ENCODE peak calls at places on chromosome 5, in four cellular contexts. X is tibial artery, U is heart right ventricle, Z is uterus. Q is an unnamed sample.
A peak's percentile ranks its signal among the peaks of the same experiment; 100 is the strongest.

GRCh38 chr5:138989720-138990119 is 114.6 kb upstream of the LRRTM2 start:
- DNase-seq in X (no peak), U (no peak), Z (no peak), Q (no peak)

GRCh38 chr5:147949711-147950573 is 43.6 kb upstream of the C5orf46 start:
- DNase-seq in X (no peak), U (no peak), Z (no peak), Q (peak; percentile 2)

GRCh38 chr5:41797672-41798071 is 72.6 kb downstream of the OXCT1 start:
- DNase-seq in X (no peak), U (no peak), Z (no peak), Q (no peak)

GRCh38 chr5:122091942-122092600 is 14.0 kb upstream of the LOX start:
- DNase-seq in X (no peak), U (no peak), Z (no peak), Q (no peak)

GRCh38 chr5:115179959-115180709 is 10.4 kb upstream of the TRIM36 start:
- DNase-seq in X (no peak), U (peak; percentile 18), Z (no peak), Q (peak; percentile 37)

GRCh38 chr5:133365326-133365725 is 247.0 kb downstream of the FSTL4 start:
- DNase-seq in X (no peak), U (no peak), Z (no peak), Q (no peak)

GRCh38 chr5:92991681-92992472 is 589.1 kb downstream of the NR2F1-AS1 start:
- DNase-seq in X (no peak), U (no peak), Z (no peak), Q (no peak)

GRCh38 chr5:42268630-42269029 is 154.6 kb upstream of the GHR start:
- DNase-seq in X (no peak), U (no peak), Z (no peak), Q (no peak)

GRCh38 chr5:163347671-163348070 is 89.7 kb upstream of the CCNG1 start:
- DNase-seq in X (peak; percentile 30), U (no peak), Z (no peak), Q (no peak)

GRCh38 chr5:139389701-139390638 is at the start of gene MZB1:
- DNase-seq in X (no peak), U (no peak), Z (no peak), Q (peak; percentile 91)

GRCh38 chr5:148949871-148950863 is 112.7 kb downstream of the SH3TC2 start:
- DNase-seq in X (no peak), U (peak; percentile 48), Z (no peak), Q (no peak)

GRCh38 chr5:69007726-69008368 is 86.0 kb upstream of the SLC30A5 start:
- DNase-seq in X (peak; percentile 56), U (peak; percentile 58), Z (peak; percentile 88), Q (peak; percentile 20)

GRCh38 chr5:95715799-95716461 is 15.2 kb upstream of the RHOBTB3 start:
- DNase-seq in X (no peak), U (no peak), Z (no peak), Q (peak; percentile 34)

GRCh38 chr5:37272564-37272963 is 23.4 kb upstream of the CPLANE1 start:
- DNase-seq in X (no peak), U (no peak), Z (no peak), Q (no peak)

GRCh38 chr5:34564706-34565235 is 91.4 kb upstream of the RAI14 start:
- DNase-seq in X (peak; percentile 20), U (no peak), Z (peak; percentile 44), Q (no peak)

GRCh38 chr5:52989781-52990530 is 804 bp downstream of the ITGA2 start:
- DNase-seq in X (peak; percentile 40), U (peak; percentile 33), Z (peak; percentile 26), Q (peak; percentile 19)

GRCh38 chr5:119037496-119038215 is 33.2 kb upstream of the DMXL1 start:
- DNase-seq in X (no peak), U (no peak), Z (no peak), Q (no peak)

GRCh38 chr5:59648038-59648831 is 245.3 kb downstream of the PDE4D start:
- DNase-seq in X (no peak), U (no peak), Z (no peak), Q (no peak)

GRCh38 chr5:61467766-61468482 is 135.9 kb downstream of the ZSWIM6 start:
- DNase-seq in X (no peak), U (no peak), Z (no peak), Q (no peak)

GRCh38 chr5:82291429-82291828 is 13.3 kb upstream of the RPS23 start:
- DNase-seq in X (no peak), U (no peak), Z (no peak), Q (no peak)

GRCh38 chr5:56838409-56839039 is 23.2 kb downstream of the MAP3K1 start:
- DNase-seq in X (no peak), U (no peak), Z (no peak), Q (peak; percentile 20)

GRCh38 chr5:160774646-160775313 is 77.2 kb downstream of the ATP10B start:
- DNase-seq in X (no peak), U (no peak), Z (no peak), Q (no peak)

GRCh38 chr5:155189476-155189875 is 175.9 kb downstream of the KIF4B start:
- DNase-seq in X (no peak), U (no peak), Z (no peak), Q (no peak)

GRCh38 chr5:27814211-27814610 is 775.8 kb upstream of the CDH9 start:
- DNase-seq in X (no peak), U (no peak), Z (no peak), Q (no peak)

GRCh38 chr5:54845567-54845941 is 139.8 kb downstream of the ESM1 start:
- DNase-seq in X (no peak), U (no peak), Z (no peak), Q (no peak)

GRCh38 chr5:174022384-174023095 is 23.0 kb upstream of the NSG2 start:
- DNase-seq in X (no peak), U (no peak), Z (no peak), Q (no peak)

GRCh38 chr5:92652735-92653134 is 928.3 kb downstream of the NR2F1-AS1 start:
- DNase-seq in X (no peak), U (no peak), Z (no peak), Q (no peak)

GRCh38 chr5:55855509-55855908 is 4.4 kb downstream of the IL31RA start:
- DNase-seq in X (no peak), U (no peak), Z (no peak), Q (no peak)

GRCh38 chr5:139296862-139297326 is 3.4 kb downstream of the MATR3 start:
- DNase-seq in X (no peak), U (no peak), Z (no peak), Q (no peak)

GRCh38 chr5:136053336-136054121 is 24.7 kb downstream of the TGFBI start:
- DNase-seq in X (peak; percentile 85), U (no peak), Z (no peak), Q (no peak)

GRCh38 chr5:96957125-96958041 is 21.5 kb downstream of the LNPEP start:
- DNase-seq in X (no peak), U (no peak), Z (no peak), Q (peak; percentile 51)

GRCh38 chr5:144390133-144390532 is 219.5 kb downstream of the KCTD16 start:
- DNase-seq in X (no peak), U (no peak), Z (no peak), Q (no peak)

GRCh38 chr5:91541696-91542095 is 158.6 kb upstream of the ARRDC3 start:
- DNase-seq in X (no peak), U (no peak), Z (no peak), Q (no peak)

GRCh38 chr5:8081179-8081578 is 212.2 kb downstream of the MTRR start:
- DNase-seq in X (no peak), U (no peak), Z (no peak), Q (no peak)

GRCh38 chr5:135273212-135273611 is 125.8 kb downstream of the MACROH2A1 start:
- DNase-seq in X (no peak), U (no peak), Z (no peak), Q (no peak)

DNA sequence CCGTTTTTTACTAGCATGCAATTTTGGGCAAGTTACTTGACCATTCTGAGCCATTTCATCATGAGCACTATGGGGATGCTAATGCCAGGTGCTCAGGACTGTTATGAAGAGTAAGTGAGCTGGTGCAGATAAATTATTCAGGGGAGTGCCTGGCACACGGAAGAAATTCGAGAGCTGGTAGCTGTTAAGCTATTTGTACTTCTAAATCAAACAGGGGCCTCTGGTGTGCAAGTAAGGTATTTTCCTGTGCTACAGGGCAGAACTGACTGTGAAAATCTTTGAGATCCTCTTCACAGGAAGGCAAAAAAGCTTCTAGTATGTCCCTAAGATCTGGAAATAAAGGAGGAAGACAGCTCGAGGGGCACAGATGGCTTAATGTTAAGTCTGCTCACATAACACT is 106.3 kb upstream of the SPOCK1 start:
- DNase-seq in X (no peak), U (no peak), Z (no peak), Q (no peak)
- TF ChIP-seq CTCF in X (peak; percentile 11), U (peak; percentile 31), Z (no peak), Q (no peak)

DNA sequence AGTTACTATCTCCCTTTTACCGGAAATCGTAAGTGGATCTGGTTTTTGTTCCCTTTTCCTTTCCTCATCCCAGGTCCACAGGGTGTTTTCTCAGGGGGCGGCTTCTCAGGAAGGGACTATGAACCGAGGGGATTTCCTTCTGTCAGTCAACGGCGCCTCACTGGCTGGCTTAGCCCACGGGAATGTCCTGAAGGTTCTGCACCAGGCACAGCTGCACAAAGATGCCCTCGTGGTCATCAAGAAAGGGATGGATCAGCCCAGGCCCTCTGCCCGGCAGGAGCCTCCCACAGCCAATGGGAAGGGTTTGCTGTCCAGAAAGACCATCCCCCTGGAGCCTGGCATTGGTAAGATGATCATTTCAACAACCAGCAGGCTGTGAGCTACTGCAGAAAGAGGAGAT is 75.8 kb downstream of the GOLPH3 start:
- DNase-seq in X (no peak), U (no peak), Z (no peak), Q (no peak)
- H3K36me3 ChIP-seq in X (peaks cover 57% of the 10 kb centered on the region), U (no peaks in the 10 kb centered on the region), Z (no peaks in the 10 kb centered on the region), Q (peaks cover 11% of the 10 kb centered on the region)

DNA sequence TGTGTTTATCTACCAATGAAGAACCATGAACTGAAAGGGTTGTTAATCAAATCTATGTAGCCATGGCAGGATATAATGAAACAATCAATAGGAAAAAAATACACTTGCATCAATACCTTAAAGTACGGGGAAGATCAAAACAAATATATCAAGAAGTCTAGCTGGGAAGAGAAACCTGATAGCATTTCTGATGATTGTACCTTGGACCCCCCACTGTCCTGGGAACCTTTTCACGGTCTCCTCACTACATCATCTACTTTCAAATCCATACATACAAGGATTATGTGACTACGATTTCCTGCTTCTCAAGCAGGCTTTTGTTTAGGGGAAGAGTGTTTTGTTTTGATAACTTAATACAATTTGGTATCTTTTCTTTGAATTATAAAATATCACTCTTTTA is 8.1 kb downstream of the EBF1 start:
- DNase-seq in X (no peak), U (no peak), Z (no peak), Q (no peak)
- H3K27me3 ChIP-seq in X (no peaks in the 10 kb centered on the region), U (peaks cover 4% of the 10 kb centered on the region), Z (no peaks in the 10 kb centered on the region), Q (no peaks in the 10 kb centered on the region)

GRCh38 chr5:169701910-169702451 is 64.9 kb downstream of the DOCK2 start:
- DNase-seq in X (no peak), U (no peak), Z (no peak), Q (no peak)
- TF ChIP-seq CTCF in X (no peak), U (peak; percentile 62), Z (no peak), Q (peak; percentile 25)

GRCh38 chr5:151048526-151048925 is 28.1 kb downstream of the GPX3 start:
- DNase-seq in X (no peak), U (no peak), Z (no peak), Q (no peak)
- H3K36me3 ChIP-seq in X (peaks cover 99% of the 10 kb centered on the region), U (peaks cover 5% of the 10 kb centered on the region), Z (no peaks in the 10 kb centered on the region), Q (peaks cover 53% of the 10 kb centered on the region)

Q was measured in GM06990.